ENCODE peak calls at places on chromosomes 13 and 19, in eight cellular contexts. L, V, P, E, A, D, M and Y are unnamed samples.

GRCh38 chr13:23715092-23715761 is 145.0 kb downstream of the TNFRSF19 start:
- DNase-seq in L (no peak), V (no peak), P (no peak), E (no peak), A (no peak), D (no peak), M (no peak), Y (peak; percentile 28)

GRCh38 chr13:40682449-40683240 is 16.2 kb upstream of the FOXO1 start:
- DNase-seq in L (peak; percentile 56), V (peak; percentile 15), P (peak; percentile 73), E (peak; percentile 39), A (no peak), D (no peak), M (no peak), Y (no peak)

GRCh38 chr13:45670481-45670880 is 31.6 kb upstream of the CBY2 start:
- DNase-seq in L (no peak), V (no peak), P (no peak), E (no peak), A (no peak), D (no peak), M (no peak), Y (no peak)

GRCh38 chr19:17757125-17757524 is 5.8 kb downstream of the FCHO1 start:
- DNase-seq in L (peak; percentile 76), V (peak; percentile 70), P (no peak), E (peak; percentile 74), A (no peak), D (no peak), M (no peak), Y (no peak)

GRCh38 chr19:18848860-18849661 is 17.3 kb downstream of the UPF1 start:
- DNase-seq in L (peak; percentile 72), V (peak; percentile 31), P (no peak), E (peak; percentile 85), A (no peak), D (no peak), M (peak; percentile 81), Y (no peak)

GRCh38 chr19:20858861-20859260 is 64.2 kb upstream of the ZNF85 start:
- DNase-seq in L (no peak), V (no peak), P (peak; percentile 15), E (no peak), A (no peak), D (no peak), M (no peak), Y (no peak)

GRCh38 chr13:105333416-105333815 is 1202.0 kb downstream of the EFNB2 start:
- DNase-seq in L (peak; percentile 20), V (no peak), P (no peak), E (peak; percentile 19), A (no peak), D (no peak), M (no peak), Y (no peak)

GRCh38 chr19:13861714-13862531 is 15.0 kb upstream of the NANOS3 start:
- DNase-seq in L (peak; percentile 92), V (peak; percentile 84), P (peak; percentile 88), E (peak; percentile 96), A (peak; percentile 87), D (no peak), M (peak; percentile 95), Y (peak; percentile 97)

GRCh38 chr19:19461671-19462622 is 53.4 kb downstream of the TSSK6 start:
- DNase-seq in L (peak; percentile 62), V (peak; percentile 34), P (peak; percentile 85), E (peak; percentile 82), A (no peak), D (no peak), M (peak; percentile 76), Y (peak; percentile 99)